ENCODE peak calls at places on chromosomes 4 and X, in seven cellular contexts. One of them, this sample, is unnamed.

GRCh38 chr4:163492951-163493504 is 1.5 kb upstream of the TMA16 start:
- DNase-seq in H1: no peak
- DNase-seq in B cell: no peak
- DNase-seq in GM10248: no peak
- DNase-seq in A549: no peak
- DNase-seq in CD4-positive, alpha-beta T cell: no peak
- DNase-seq in ovary: no peak
- DNase-seq in this sample: no peak

GRCh38 chr4:4507923-4508322 is 33.9 kb downstream of the STX18 start:
- DNase-seq in GM10248: no peak
- DNase-seq in A549: peak; percentile 9
- DNase-seq in H1: no peak
- DNase-seq in CD4-positive, alpha-beta T cell: no peak
- DNase-seq in B cell: no peak
- DNase-seq in ovary: no peak
- DNase-seq in this sample: no peak

GRCh38 chr4:78648639-78649363 is 97.2 kb downstream of the ANXA3 start:
- DNase-seq in ovary: no peak
- DNase-seq in GM10248: no peak
- DNase-seq in A549: no peak
- DNase-seq in CD4-positive, alpha-beta T cell: no peak
- DNase-seq in B cell: no peak
- DNase-seq in H1: no peak
- DNase-seq in this sample: no peak

GRCh38 chr4:4308800-4309441 is 18.9 kb downstream of the ZBTB49 start:
- DNase-seq in B cell: no peak
- DNase-seq in ovary: no peak
- DNase-seq in CD4-positive, alpha-beta T cell: no peak
- DNase-seq in H1: no peak
- DNase-seq in GM10248: no peak
- DNase-seq in A549: no peak
- DNase-seq in this sample: no peak

GRCh38 chr4:3402409-3403103 is 39.2 kb upstream of the HGFAC start:
- DNase-seq in H1: no peak
- DNase-seq in B cell: no peak
- DNase-seq in CD4-positive, alpha-beta T cell: no peak
- DNase-seq in A549: no peak
- DNase-seq in GM10248: no peak
- DNase-seq in ovary: peak; percentile 24
- DNase-seq in this sample: no peak

GRCh38 chr4:154425514-154425913 is 66.1 kb downstream of the DCHS2 start:
- DNase-seq in H1: no peak
- DNase-seq in A549: no peak
- DNase-seq in ovary: no peak
- DNase-seq in GM10248: no peak
- DNase-seq in CD4-positive, alpha-beta T cell: no peak
- DNase-seq in B cell: no peak
- DNase-seq in this sample: no peak

GRCh38 chrX:126820700-126821420 is 1.3 kb downstream of the PRR32 start:
- DNase-seq in H1: peak; percentile 0
- DNase-seq in A549: no peak
- DNase-seq in B cell: no peak
- DNase-seq in ovary: no peak
- DNase-seq in GM10248: no peak
- DNase-seq in CD4-positive, alpha-beta T cell: no peak
- DNase-seq in this sample: no peak

GRCh38 chr4:161303551-161303950 is 860.2 kb downstream of the FSTL5 start:
- DNase-seq in H1: no peak
- DNase-seq in CD4-positive, alpha-beta T cell: no peak
- DNase-seq in B cell: no peak
- DNase-seq in ovary: no peak
- DNase-seq in GM10248: no peak
- DNase-seq in A549: no peak
- DNase-seq in this sample: no peak

GRCh38 chr4:109588176-109588575 is 28.1 kb downstream of the MCUB start:
- DNase-seq in B cell: no peak
- DNase-seq in A549: no peak
- DNase-seq in ovary: no peak
- DNase-seq in GM10248: peak; percentile 49
- DNase-seq in CD4-positive, alpha-beta T cell: peak; percentile 20
- DNase-seq in H1: no peak
- DNase-seq in this sample: no peak

GRCh38 chrX:14080031-14080430 is 50.3 kb upstream of the GEMIN8 start:
- DNase-seq in ovary: no peak
- DNase-seq in H1: no peak
- DNase-seq in B cell: no peak
- DNase-seq in GM10248: no peak
- DNase-seq in A549: no peak
- DNase-seq in CD4-positive, alpha-beta T cell: no peak
- DNase-seq in this sample: no peak

GRCh38 chr4:140052050-140052449 is 101.9 kb downstream of the MAML3 start:
- DNase-seq in ovary: peak; percentile 61
- DNase-seq in H1: no peak
- DNase-seq in CD4-positive, alpha-beta T cell: peak; percentile 39
- DNase-seq in B cell: no peak
- DNase-seq in GM10248: peak; percentile 18
- DNase-seq in A549: no peak
- DNase-seq in this sample: no peak

GRCh38 chr4:53830511-53830910 is 233.9 kb downstream of the CHIC2 start:
- DNase-seq in B cell: no peak
- DNase-seq in H1: no peak
- DNase-seq in ovary: no peak
- DNase-seq in A549: no peak
- DNase-seq in CD4-positive, alpha-beta T cell: no peak
- DNase-seq in GM10248: no peak
- DNase-seq in this sample: no peak

GRCh38 chrX:37677243-37677642 is 8.3 kb upstream of the XK start:
- DNase-seq in B cell: no peak
- DNase-seq in A549: no peak
- DNase-seq in GM10248: no peak
- DNase-seq in H1: no peak
- DNase-seq in ovary: no peak
- DNase-seq in CD4-positive, alpha-beta T cell: no peak
- DNase-seq in this sample: no peak

GRCh38 chr4:43855283-43855682 is 593.3 kb downstream of the KCTD8 start:
- DNase-seq in ovary: no peak
- DNase-seq in H1: no peak
- DNase-seq in A549: no peak
- DNase-seq in B cell: no peak
- DNase-seq in GM10248: no peak
- DNase-seq in CD4-positive, alpha-beta T cell: no peak
- DNase-seq in this sample: no peak

GRCh38 chr4:107801766-107802211 is 22.9 kb upstream of the SGMS2 start:
- DNase-seq in B cell: no peak
- DNase-seq in A549: no peak
- DNase-seq in H1: no peak
- DNase-seq in CD4-positive, alpha-beta T cell: no peak
- DNase-seq in GM10248: no peak
- DNase-seq in ovary: no peak
- DNase-seq in this sample: no peak

GRCh38 chr4:8440491-8441311 is at the start of the genes ACOX3 and TRMT44:
- DNase-seq in GM10248: peak; percentile 91
- DNase-seq in A549: peak; percentile 50
- DNase-seq in B cell: peak; percentile 90
- DNase-seq in H1: peak; percentile 57
- DNase-seq in CD4-positive, alpha-beta T cell: peak; percentile 93
- DNase-seq in ovary: peak; percentile 97
- DNase-seq in this sample: peak; percentile 96
- TF ChIP-seq CTCF in GM10248: no peak
- TF ChIP-seq CTCF in A549: no peak
- TF ChIP-seq CTCF in B cell: no peak
- TF ChIP-seq CTCF in H1: no peak
- TF ChIP-seq CTCF in CD4-positive, alpha-beta T cell: no peak
- TF ChIP-seq CTCF in ovary: peak; percentile 49
- TF ChIP-seq CTCF in this sample: no peak

DNA sequence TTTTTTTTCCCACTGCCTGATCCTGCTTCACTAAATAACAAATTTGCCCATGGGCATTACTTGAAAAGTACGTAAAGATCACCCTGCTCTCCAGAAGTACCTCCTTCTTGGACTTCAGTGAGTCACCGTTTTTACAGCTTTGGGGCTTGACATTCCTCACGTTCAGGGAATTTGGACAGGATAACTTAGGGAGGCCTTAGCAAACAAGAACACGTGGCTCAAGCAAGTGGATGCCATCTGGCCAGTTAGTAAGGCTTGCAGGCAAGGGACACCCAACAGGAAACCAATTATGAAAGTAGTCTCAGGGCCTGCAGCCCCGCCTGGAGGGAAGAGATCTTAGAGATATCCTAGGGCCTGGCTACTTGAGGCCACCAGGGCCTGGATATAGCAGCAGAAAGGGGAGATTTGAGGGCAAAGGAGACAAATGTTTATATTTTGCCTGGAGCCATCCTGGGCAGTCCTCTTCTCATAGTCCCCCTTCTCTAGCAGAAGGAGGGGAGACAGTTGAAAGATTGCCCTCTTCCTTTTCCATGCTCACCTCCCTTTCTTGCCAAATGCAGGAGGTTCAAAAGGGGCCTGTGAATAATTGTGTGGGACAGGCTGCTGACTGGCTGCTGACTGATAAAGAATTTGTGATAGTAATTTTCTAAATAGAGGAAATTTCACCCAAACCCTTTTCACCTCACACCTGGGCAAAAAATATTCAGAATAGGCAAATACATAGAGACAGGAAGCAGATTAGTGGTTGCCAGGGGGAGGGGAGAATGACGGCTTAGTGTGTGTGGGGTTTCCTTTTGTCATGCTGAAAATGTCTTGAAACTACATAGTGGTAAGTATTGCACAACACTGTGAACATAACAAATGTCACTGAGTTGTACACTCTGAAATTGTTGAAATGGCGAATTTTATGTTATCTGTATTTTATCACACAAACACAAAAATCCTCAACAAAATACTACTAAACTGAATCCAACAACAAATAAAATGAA is 60.4 kb upstream of the PLAC1 start:
- DNase-seq in ovary: no peak
- DNase-seq in B cell: no peak
- DNase-seq in H1: no peak
- DNase-seq in GM10248: no peak
- DNase-seq in A549: peak; percentile 80
- DNase-seq in CD4-positive, alpha-beta T cell: no peak
- DNase-seq in this sample: no peak
- TF ChIP-seq CTCF in ovary: no peak
- TF ChIP-seq CTCF in B cell: no peak
- TF ChIP-seq CTCF in H1: no peak
- TF ChIP-seq CTCF in GM10248: no peak
- TF ChIP-seq CTCF in A549: no peak
- TF ChIP-seq CTCF in CD4-positive, alpha-beta T cell: no peak
- TF ChIP-seq CTCF in this sample: no peak

GRCh38 chr4:5808081-5808741 is 84.7 kb downstream of the CRMP1 start:
- DNase-seq in GM10248: no peak
- DNase-seq in H1: no peak
- DNase-seq in CD4-positive, alpha-beta T cell: no peak
- DNase-seq in B cell: no peak
- DNase-seq in A549: no peak
- DNase-seq in ovary: peak; percentile 31
- DNase-seq in this sample: no peak

GRCh38 chr4:5801696-5802095 is 90.7 kb downstream of the EVC start:
- DNase-seq in ovary: no peak
- DNase-seq in CD4-positive, alpha-beta T cell: no peak
- DNase-seq in B cell: no peak
- DNase-seq in A549: no peak
- DNase-seq in GM10248: no peak
- DNase-seq in H1: no peak
- DNase-seq in this sample: no peak

GRCh38 chr4:5805270-5805669 is 87.6 kb downstream of the CRMP1 start:
- DNase-seq in H1: no peak
- DNase-seq in B cell: no peak
- DNase-seq in ovary: no peak
- DNase-seq in CD4-positive, alpha-beta T cell: no peak
- DNase-seq in GM10248: no peak
- DNase-seq in A549: no peak
- DNase-seq in this sample: no peak

GRCh38 chr4:5802565-5802964 is 90.3 kb downstream of the CRMP1 start:
- DNase-seq in H1: no peak
- DNase-seq in CD4-positive, alpha-beta T cell: no peak
- DNase-seq in B cell: no peak
- DNase-seq in A549: no peak
- DNase-seq in GM10248: no peak
- DNase-seq in ovary: no peak
- DNase-seq in this sample: no peak

GRCh38 chr4:5804656-5805055 is 88.2 kb downstream of the CRMP1 start:
- DNase-seq in B cell: no peak
- DNase-seq in GM10248: no peak
- DNase-seq in A549: no peak
- DNase-seq in H1: no peak
- DNase-seq in CD4-positive, alpha-beta T cell: no peak
- DNase-seq in ovary: no peak
- DNase-seq in this sample: no peak
- TF ChIP-seq CTCF in B cell: no peak
- TF ChIP-seq CTCF in GM10248: no peak
- TF ChIP-seq CTCF in A549: no peak
- TF ChIP-seq CTCF in H1: peak; percentile 41
- TF ChIP-seq CTCF in CD4-positive, alpha-beta T cell: no peak
- TF ChIP-seq CTCF in ovary: no peak
- TF ChIP-seq CTCF in this sample: no peak

DNA sequence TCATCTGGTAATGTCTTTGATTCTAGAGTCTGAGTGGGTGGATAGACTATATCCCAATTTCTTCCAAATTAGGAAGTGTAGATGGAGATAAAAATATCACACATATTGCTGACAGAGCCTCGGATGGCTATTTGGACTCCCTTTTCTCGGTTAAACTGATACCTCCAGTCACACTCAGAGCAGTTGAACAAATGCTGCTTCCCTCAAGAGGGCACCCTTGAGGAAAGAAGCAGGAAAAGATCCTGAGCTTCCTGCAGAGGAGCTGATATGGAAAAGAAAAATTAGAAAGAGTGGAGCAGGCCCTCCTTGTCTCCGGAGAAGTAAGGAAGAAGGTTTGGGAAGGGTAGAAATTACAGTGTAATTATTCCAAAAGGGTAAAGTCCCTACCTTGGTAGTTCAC is 96.2 kb upstream of the CCSER1 start:
- DNase-seq in H1: peak; percentile 3
- DNase-seq in A549: no peak
- DNase-seq in B cell: no peak
- DNase-seq in GM10248: no peak
- DNase-seq in ovary: no peak
- DNase-seq in CD4-positive, alpha-beta T cell: no peak
- DNase-seq in this sample: no peak
- TF ChIP-seq CTCF in H1: peak; percentile 54
- TF ChIP-seq CTCF in A549: no peak
- TF ChIP-seq CTCF in B cell: no peak
- TF ChIP-seq CTCF in GM10248: no peak
- TF ChIP-seq CTCF in ovary: no peak
- TF ChIP-seq CTCF in CD4-positive, alpha-beta T cell: no peak
- TF ChIP-seq CTCF in this sample: no peak

DNA sequence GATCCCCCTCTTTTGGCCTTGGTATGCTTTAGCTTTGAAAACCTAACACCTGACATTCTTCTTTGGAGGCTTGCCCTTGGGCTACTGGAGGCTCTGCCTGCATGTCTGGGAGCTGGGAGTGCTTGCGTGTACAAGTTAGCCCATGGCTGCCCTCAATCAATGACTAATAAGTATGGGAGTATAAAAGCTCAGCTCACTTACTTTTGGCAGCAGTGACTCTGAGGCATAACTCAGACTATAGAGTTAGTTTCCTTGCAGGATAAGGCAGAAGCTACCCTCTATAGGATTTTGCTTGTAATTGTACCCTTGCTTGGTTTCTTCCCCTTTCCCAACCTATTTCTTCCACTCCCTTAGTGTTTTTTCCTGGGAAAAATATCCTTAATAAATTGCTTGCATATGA is 247.9 kb downstream of the PPP1R2C start:
- DNase-seq in A549: no peak
- DNase-seq in B cell: no peak
- DNase-seq in CD4-positive, alpha-beta T cell: no peak
- DNase-seq in ovary: no peak
- DNase-seq in GM10248: no peak
- DNase-seq in H1: no peak
- DNase-seq in this sample: no peak
- TF ChIP-seq CTCF in A549: no peak
- TF ChIP-seq CTCF in B cell: no peak
- TF ChIP-seq CTCF in CD4-positive, alpha-beta T cell: no peak
- TF ChIP-seq CTCF in ovary: no peak
- TF ChIP-seq CTCF in GM10248: no peak
- TF ChIP-seq CTCF in H1: no peak
- TF ChIP-seq CTCF in this sample: no peak